ENCODE peak calls at places on chromosomes 3 and 15, in seven cellular contexts. One of them, this sample, is unnamed.

GRCh38 chr3:111285188-111285547 is 213.6 kb downstream of the NECTIN3 start:
- DNase-seq in HepG2: no peak
- DNase-seq in K562: no peak
- DNase-seq in SK-N-SH: no peak
- DNase-seq in HCT116: no peak
- DNase-seq in GM12878: no peak
- DNase-seq in H1: no peak
- DNase-seq in this sample: no peak

GRCh38 chr3:51319271-51319670 is 65.8 kb upstream of the MANF start:
- DNase-seq in K562: no peak
- DNase-seq in GM12878: no peak
- DNase-seq in HCT116: no peak
- DNase-seq in SK-N-SH: no peak
- DNase-seq in H1: no peak
- DNase-seq in HepG2: no peak
- DNase-seq in this sample: no peak

GRCh38 chr3:141201122-141201521 is 30.5 kb upstream of the PXYLP1 start:
- DNase-seq in HepG2: no peak
- DNase-seq in K562: no peak
- DNase-seq in H1: no peak
- DNase-seq in GM12878: no peak
- DNase-seq in HCT116: no peak
- DNase-seq in SK-N-SH: no peak
- DNase-seq in this sample: no peak

GRCh38 chr3:64022451-64023186 is 675 bp downstream of the PSMD6 start:
- DNase-seq in HepG2: no peak
- DNase-seq in H1: no peak
- DNase-seq in K562: no peak
- DNase-seq in HCT116: no peak
- DNase-seq in GM12878: no peak
- DNase-seq in SK-N-SH: peak
- DNase-seq in this sample: no peak

GRCh38 chr3:192237992-192238608 is 489.2 kb downstream of the FGF12 start:
- DNase-seq in GM12878: no peak
- DNase-seq in H1: peak
- DNase-seq in K562: peak
- DNase-seq in SK-N-SH: peak
- DNase-seq in HepG2: no peak
- DNase-seq in HCT116: no peak
- DNase-seq in this sample: no peak

GRCh38 chr3:7917443-7918151 is 584.0 kb upstream of the LMCD1 start:
- DNase-seq in H1: no peak
- DNase-seq in SK-N-SH: no peak
- DNase-seq in GM12878: no peak
- DNase-seq in HCT116: no peak
- DNase-seq in HepG2: no peak
- DNase-seq in K562: no peak
- DNase-seq in this sample: no peak

GRCh38 chr3:182078314-182078713 is 366.6 kb downstream of the SOX2 start:
- DNase-seq in GM12878: no peak
- DNase-seq in K562: no peak
- DNase-seq in HCT116: no peak
- DNase-seq in HepG2: no peak
- DNase-seq in SK-N-SH: no peak
- DNase-seq in H1: no peak
- DNase-seq in this sample: no peak

GRCh38 chr3:149401215-149401925 is 23.9 kb upstream of the TM4SF1 start:
- DNase-seq in H1: no peak
- DNase-seq in HCT116: no peak
- DNase-seq in K562: no peak
- DNase-seq in GM12878: no peak
- DNase-seq in SK-N-SH: no peak
- DNase-seq in HepG2: peak
- DNase-seq in this sample: peak

GRCh38 chr3:69288161-69288895 is 97.6 kb downstream of the FRMD4B start:
- DNase-seq in K562: no peak
- DNase-seq in GM12878: no peak
- DNase-seq in SK-N-SH: no peak
- DNase-seq in HCT116: no peak
- DNase-seq in HepG2: no peak
- DNase-seq in H1: peak
- DNase-seq in this sample: no peak

GRCh38 chr3:123750659-123751420 is 133.3 kb downstream of the MYLK start:
- DNase-seq in SK-N-SH: no peak
- DNase-seq in HCT116: peak
- DNase-seq in H1: peak
- DNase-seq in K562: no peak
- DNase-seq in GM12878: no peak
- DNase-seq in HepG2: peak
- DNase-seq in this sample: peak

GRCh38 chr15:43204016-43204901 is 16.6 kb downstream of the EPB42 start:
- DNase-seq in SK-N-SH: peak
- DNase-seq in H1: peak
- DNase-seq in K562: peak
- DNase-seq in HepG2: peak
- DNase-seq in GM12878: no peak
- DNase-seq in HCT116: peak
- DNase-seq in this sample: peak

GRCh38 chr3:8237893-8238292 is 263.7 kb upstream of the LMCD1 start:
- DNase-seq in HCT116: no peak
- DNase-seq in SK-N-SH: no peak
- DNase-seq in H1: no peak
- DNase-seq in GM12878: no peak
- DNase-seq in K562: no peak
- DNase-seq in HepG2: no peak
- DNase-seq in this sample: no peak

GRCh38 chr3:160027541-160028195 is 39.0 kb downstream of the IL12A start:
- DNase-seq in SK-N-SH: no peak
- DNase-seq in GM12878: peak
- DNase-seq in HepG2: no peak
- DNase-seq in H1: no peak
- DNase-seq in HCT116: no peak
- DNase-seq in K562: no peak
- DNase-seq in this sample: no peak

GRCh38 chr3:10334461-10334860 is 13.5 kb upstream of the SEC13 start:
- DNase-seq in HepG2: no peak
- DNase-seq in GM12878: no peak
- DNase-seq in H1: no peak
- DNase-seq in SK-N-SH: no peak
- DNase-seq in K562: peak
- DNase-seq in HCT116: no peak
- DNase-seq in this sample: no peak

GRCh38 chr3:44612678-44613077 is 12.2 kb upstream of the ZNF197 start:
- DNase-seq in K562: no peak
- DNase-seq in SK-N-SH: no peak
- DNase-seq in HCT116: no peak
- DNase-seq in H1: no peak
- DNase-seq in HepG2: no peak
- DNase-seq in GM12878: no peak
- DNase-seq in this sample: no peak

GRCh38 chr3:57446318-57446841 is 97.8 kb downstream of the DNAH12 start:
- DNase-seq in HCT116: no peak
- DNase-seq in H1: no peak
- DNase-seq in HepG2: no peak
- DNase-seq in K562: no peak
- DNase-seq in SK-N-SH: no peak
- DNase-seq in GM12878: no peak
- DNase-seq in this sample: peak

GRCh38 chr15:60155661-60156060 is 151.6 kb downstream of the FOXB1 start:
- DNase-seq in GM12878: no peak
- DNase-seq in HepG2: no peak
- DNase-seq in HCT116: no peak
- DNase-seq in H1: no peak
- DNase-seq in K562: no peak
- DNase-seq in SK-N-SH: no peak
- DNase-seq in this sample: no peak

GRCh38 chr15:56817266-56817665 is 84.0 kb upstream of the ZNF280D start:
- DNase-seq in HCT116: no peak
- DNase-seq in GM12878: no peak
- DNase-seq in H1: no peak
- DNase-seq in SK-N-SH: no peak
- DNase-seq in K562: no peak
- DNase-seq in HepG2: no peak
- DNase-seq in this sample: no peak

GRCh38 chr3:106209482-106209881 is 340.7 kb upstream of the CBLB start:
- DNase-seq in HCT116: no peak
- DNase-seq in K562: no peak
- DNase-seq in SK-N-SH: no peak
- DNase-seq in H1: no peak
- DNase-seq in HepG2: no peak
- DNase-seq in GM12878: no peak
- DNase-seq in this sample: no peak

DNA sequence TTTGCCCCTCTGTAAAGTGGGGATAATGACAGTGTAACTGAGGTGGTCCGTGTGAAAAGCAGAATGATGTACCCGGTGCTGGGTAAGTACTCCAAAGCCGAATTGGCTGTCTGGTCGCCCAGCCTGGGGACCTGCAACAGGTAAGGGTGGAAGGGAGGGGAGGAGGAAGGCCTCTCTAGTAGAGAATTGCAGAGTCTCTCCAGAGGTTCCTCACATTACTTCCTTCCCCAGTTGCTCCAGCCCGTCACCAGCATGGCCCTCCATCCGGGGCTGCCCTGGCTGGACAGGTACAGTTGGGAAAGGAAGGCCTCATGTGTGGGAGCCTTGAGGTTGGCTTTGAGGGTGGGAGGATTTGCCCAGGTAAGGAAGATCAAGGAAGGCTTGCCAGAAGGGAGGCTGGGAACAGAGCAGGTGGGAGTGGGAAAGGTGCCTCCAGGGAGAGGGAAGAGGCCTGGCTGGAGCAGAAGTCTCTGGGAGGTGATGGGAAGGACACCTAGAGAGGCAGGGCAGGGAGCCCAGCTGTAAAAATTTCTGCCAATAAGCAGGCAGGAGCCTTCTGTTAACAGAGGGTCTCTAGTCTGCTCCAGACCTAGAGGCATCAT is 1.7 kb upstream of the PSTPIP1 start:
- DNase-seq in HepG2: no peak
- DNase-seq in K562: no peak
- DNase-seq in GM12878: no peak
- DNase-seq in H1: no peak
- DNase-seq in SK-N-SH: no peak
- DNase-seq in HCT116: no peak
- DNase-seq in this sample: no peak
- TF ChIP-seq JUND in HepG2: no peak
- TF ChIP-seq JUND in K562: no peak
- TF ChIP-seq JUND in GM12878: no peak
- TF ChIP-seq JUND in H1: no peak
- TF ChIP-seq JUND in SK-N-SH: no peak
- TF ChIP-seq JUND in HCT116: no peak
- TF ChIP-seq JUND in this sample: no peak

GRCh38 chr3:194273396-194274310 is 77.5 kb downstream of the CPN2 start:
- DNase-seq in HCT116: no peak
- DNase-seq in GM12878: no peak
- DNase-seq in K562: no peak
- DNase-seq in H1: no peak
- DNase-seq in HepG2: no peak
- DNase-seq in SK-N-SH: peak
- DNase-seq in this sample: no peak

GRCh38 chr3:194272861-194273266 is 78.3 kb downstream of the CPN2 start:
- DNase-seq in H1: no peak
- DNase-seq in GM12878: no peak
- DNase-seq in SK-N-SH: peak
- DNase-seq in HepG2: no peak
- DNase-seq in K562: no peak
- DNase-seq in HCT116: no peak
- DNase-seq in this sample: no peak

GRCh38 chr3:194270627-194271458 is 80.3 kb downstream of the CPN2 start:
- DNase-seq in SK-N-SH: peak
- DNase-seq in HCT116: peak
- DNase-seq in HepG2: peak
- DNase-seq in K562: no peak
- DNase-seq in GM12878: no peak
- DNase-seq in H1: no peak
- DNase-seq in this sample: peak

GRCh38 chr3:194271459-194272035 is 79.6 kb downstream of the CPN2 start:
- DNase-seq in GM12878: no peak
- DNase-seq in HepG2: no peak
- DNase-seq in K562: no peak
- DNase-seq in HCT116: no peak
- DNase-seq in SK-N-SH: no peak
- DNase-seq in H1: no peak
- DNase-seq in this sample: no peak

GRCh38 chr3:194272221-194272620 is 78.9 kb downstream of the CPN2 start:
- DNase-seq in HCT116: no peak
- DNase-seq in H1: no peak
- DNase-seq in SK-N-SH: no peak
- DNase-seq in HepG2: no peak
- DNase-seq in GM12878: no peak
- DNase-seq in K562: no peak
- DNase-seq in this sample: no peak
- TF ChIP-seq JUND in HCT116: no peak
- TF ChIP-seq JUND in H1: no peak
- TF ChIP-seq JUND in SK-N-SH: no peak
- TF ChIP-seq JUND in HepG2: no peak
- TF ChIP-seq JUND in GM12878: no peak
- TF ChIP-seq JUND in K562: no peak
- TF ChIP-seq JUND in this sample: no peak

DNA sequence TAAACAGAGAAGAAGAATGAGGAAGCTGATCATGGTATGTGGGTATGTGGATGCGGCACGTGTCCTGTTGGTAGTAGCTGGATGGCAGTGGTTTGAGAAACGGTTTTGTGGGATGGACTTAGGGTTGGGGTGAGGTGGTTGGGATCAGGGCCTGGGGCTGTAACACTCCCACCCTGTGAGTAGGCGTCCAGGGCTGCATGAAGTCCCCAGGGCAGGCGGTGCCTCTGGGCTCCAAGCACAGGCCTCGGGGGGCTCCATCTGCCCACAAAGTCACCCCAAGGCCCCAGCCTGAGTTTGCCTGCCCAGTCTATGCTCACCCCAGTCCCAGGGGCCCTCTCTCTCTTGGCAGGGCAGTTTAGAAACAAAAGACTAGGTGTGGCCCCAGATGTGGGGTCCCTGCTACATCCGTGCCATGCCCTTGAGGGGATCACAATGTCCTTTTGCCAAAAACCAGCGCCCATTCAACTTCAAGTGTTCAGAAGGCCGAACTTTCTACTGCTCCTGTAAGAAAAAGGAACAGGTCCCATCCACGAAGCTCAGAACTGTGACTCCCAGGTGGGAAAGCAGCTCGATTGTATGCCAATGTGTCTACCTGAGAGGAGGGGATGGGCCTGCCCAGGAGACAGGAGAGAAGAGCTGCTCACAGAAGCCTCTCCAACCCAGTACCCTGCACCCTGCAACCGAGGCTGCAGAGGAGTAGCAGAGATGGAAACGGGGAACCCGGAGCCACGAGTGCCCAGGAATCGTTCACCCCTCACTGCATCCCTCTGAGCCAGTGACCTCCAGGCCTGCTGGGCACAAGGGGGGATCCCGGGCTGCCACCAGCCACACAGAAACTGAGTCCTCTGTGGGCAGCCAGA is 86.7 kb upstream of the PRR23E start:
- DNase-seq in H1: no peak
- DNase-seq in SK-N-SH: no peak
- DNase-seq in GM12878: no peak
- DNase-seq in HepG2: no peak
- DNase-seq in K562: no peak
- DNase-seq in HCT116: no peak
- DNase-seq in this sample: peak
- TF ChIP-seq JUND in H1: no peak
- TF ChIP-seq JUND in SK-N-SH: no peak
- TF ChIP-seq JUND in GM12878: no peak
- TF ChIP-seq JUND in HepG2: no peak
- TF ChIP-seq JUND in K562: no peak
- TF ChIP-seq JUND in HCT116: no peak
- TF ChIP-seq JUND in this sample: no peak

GRCh38 chr3:15256861-15257341 is 50.9 kb downstream of the CAPN7 start:
- DNase-seq in K562: no peak
- DNase-seq in HCT116: no peak
- DNase-seq in SK-N-SH: no peak
- DNase-seq in H1: no peak
- DNase-seq in GM12878: no peak
- DNase-seq in HepG2: no peak
- DNase-seq in this sample: no peak
- TF ChIP-seq JUND in K562: no peak
- TF ChIP-seq JUND in HCT116: no peak
- TF ChIP-seq JUND in SK-N-SH: no peak
- TF ChIP-seq JUND in H1: no peak
- TF ChIP-seq JUND in GM12878: no peak
- TF ChIP-seq JUND in HepG2: no peak
- TF ChIP-seq JUND in this sample: no peak

This sample was measured in T47D.